ENCODE peak calls at places on chromosomes 11 and 22, in six cellular contexts. Y is A549, H is WTC11, B is K562, X is HepG2, P is H1. U is an unnamed sample.

GRCh38 chr11:112503410-112503809 is 242.8 kb upstream of the PLET1 start:
- DNase-seq in Y (no peak), H (no peak), B (no peak), X (no peak), P (no peak), U (no peak)

GRCh38 chr11:86145439-86146156 is 76.7 kb upstream of the PICALM start:
- DNase-seq in Y (no peak), H (no peak), B (peak), X (peak), P (no peak), U (no peak)

GRCh38 chr11:19294444-19294843 is 53.7 kb upstream of the E2F8 start:
- DNase-seq in Y (no peak), H (no peak), B (peak), X (no peak), P (no peak), U (no peak)

GRCh38 chr11:10943968-10944367 is 86.1 kb upstream of the ZBED5 start:
- DNase-seq in Y (no peak), H (no peak), B (no peak), X (no peak), P (no peak), U (no peak)

GRCh38 chr11:3101921-3102640 is 44.9 kb upstream of the CARS1 start:
- DNase-seq in Y (no peak), H (no peak), B (no peak), X (no peak), P (peak), U (no peak)

GRCh38 chr22:33746501-33746928 is 173.8 kb downstream of the LARGE1 start:
- DNase-seq in Y (no peak), H (no peak), B (no peak), X (peak), P (no peak), U (no peak)

GRCh38 chr22:27179161-27179560 is 521.8 kb downstream of the MIAT start:
- DNase-seq in Y (no peak), H (no peak), B (no peak), X (no peak), P (no peak), U (no peak)

GRCh38 chr11:122882189-122882808 is at the start of gene JHY:
- DNase-seq in Y (no peak), H (no peak), B (no peak), X (no peak), P (no peak), U (no peak)

GRCh38 chr11:107683807-107684206 is 28.0 kb downstream of the SLN start:
- DNase-seq in Y (peak), H (peak), B (peak), X (no peak), P (no peak), U (no peak)

GRCh38 chr11:44661311-44661717 is 65.4 kb upstream of the TSPAN18 start:
- DNase-seq in Y (no peak), H (no peak), B (no peak), X (no peak), P (no peak), U (no peak)

GRCh38 chr11:35717043-35717442 is 54.5 kb downstream of the TRIM44 start:
- DNase-seq in Y (no peak), H (peak), B (no peak), X (no peak), P (peak), U (no peak)

GRCh38 chr11:126340960-126341709 is 14.4 kb upstream of the ST3GAL4 start:
- DNase-seq in Y (no peak), H (no peak), B (no peak), X (no peak), P (no peak), U (no peak)

GRCh38 chr11:85844439-85845051 is 10.6 kb upstream of the CCDC83 start:
- DNase-seq in Y (peak), H (no peak), B (no peak), X (no peak), P (no peak), U (no peak)

GRCh38 chr11:94948070-94948617 is 25.2 kb downstream of the CWC15 start:
- DNase-seq in Y (no peak), H (no peak), B (peak), X (no peak), P (no peak), U (no peak)

GRCh38 chr22:36329217-36330078 is 58.3 kb downstream of the MYH9 start:
- DNase-seq in Y (peak), H (peak), B (peak), X (peak), P (peak), U (peak)

GRCh38 chr11:44574620-44575287 is 9.3 kb downstream of the CD82 start:
- DNase-seq in Y (no peak), H (no peak), B (no peak), X (no peak), P (no peak), U (no peak)

GRCh38 chr11:36278531-36279245 is 10.5 kb downstream of the COMMD9 start:
- DNase-seq in Y (no peak), H (no peak), B (no peak), X (no peak), P (no peak), U (no peak)

GRCh38 chr11:129959687-129960086 is 42.9 kb downstream of the PRDM10 start:
- DNase-seq in Y (no peak), H (no peak), B (no peak), X (no peak), P (no peak), U (no peak)

GRCh38 chr11:132475046-132475445 is 1057.3 kb downstream of the OPCML start:
- DNase-seq in Y (no peak), H (no peak), B (no peak), X (no peak), P (no peak), U (no peak)

GRCh38 chr11:8833568-8834275 is 77.3 kb upstream of the AKIP1 start:
- DNase-seq in Y (no peak), H (no peak), B (no peak), X (no peak), P (no peak), U (no peak)

GRCh38 chr11:45322891-45323597 is 36.9 kb upstream of the SYT13 start:
- DNase-seq in Y (no peak), H (no peak), B (no peak), X (no peak), P (peak), U (no peak)

GRCh38 chr11:14764899-14765527 is 121.4 kb downstream of the PDE3B start:
- DNase-seq in Y (no peak), H (no peak), B (peak), X (no peak), P (no peak), U (peak)
- TF ChIP-seq JUN in Y (no peak), H (no peak), B (no peak), X (no peak), P (no peak), U (no peak)

GRCh38 chr11:124415356-124415923 is 9.2 kb downstream of the OR8B4 start:
- DNase-seq in Y (peak), H (no peak), B (peak), X (peak), P (no peak), U (peak)

GRCh38 chr11:124405611-124406010 is 6.8 kb upstream of the OR8B3 start:
- DNase-seq in Y (no peak), H (no peak), B (no peak), X (no peak), P (no peak), U (peak)

GRCh38 chr11:124409906-124410305 is 11.1 kb upstream of the OR8B3 start:
- DNase-seq in Y (no peak), H (no peak), B (no peak), X (no peak), P (no peak), U (no peak)
- TF ChIP-seq JUN in Y (no peak), H (no peak), B (no peak), X (no peak), P (no peak), U (no peak)

GRCh38 chr11:75916882-75917281 is 101.9 kb downstream of the UVRAG start:
- DNase-seq in Y (no peak), H (no peak), B (no peak), X (no peak), P (no peak), U (no peak)
- TF ChIP-seq JUN in Y (no peak), H (no peak), B (no peak), X (no peak), P (no peak), U (no peak)

GRCh38 chr11:61347916-61348461 is 13.7 kb downstream of the CYB561A3 start:
- DNase-seq in Y (no peak), H (no peak), B (no peak), X (no peak), P (no peak), U (peak)
- TF ChIP-seq JUN in Y (no peak), H (no peak), B (peak), X (no peak), P (no peak), U (peak)

DNA sequence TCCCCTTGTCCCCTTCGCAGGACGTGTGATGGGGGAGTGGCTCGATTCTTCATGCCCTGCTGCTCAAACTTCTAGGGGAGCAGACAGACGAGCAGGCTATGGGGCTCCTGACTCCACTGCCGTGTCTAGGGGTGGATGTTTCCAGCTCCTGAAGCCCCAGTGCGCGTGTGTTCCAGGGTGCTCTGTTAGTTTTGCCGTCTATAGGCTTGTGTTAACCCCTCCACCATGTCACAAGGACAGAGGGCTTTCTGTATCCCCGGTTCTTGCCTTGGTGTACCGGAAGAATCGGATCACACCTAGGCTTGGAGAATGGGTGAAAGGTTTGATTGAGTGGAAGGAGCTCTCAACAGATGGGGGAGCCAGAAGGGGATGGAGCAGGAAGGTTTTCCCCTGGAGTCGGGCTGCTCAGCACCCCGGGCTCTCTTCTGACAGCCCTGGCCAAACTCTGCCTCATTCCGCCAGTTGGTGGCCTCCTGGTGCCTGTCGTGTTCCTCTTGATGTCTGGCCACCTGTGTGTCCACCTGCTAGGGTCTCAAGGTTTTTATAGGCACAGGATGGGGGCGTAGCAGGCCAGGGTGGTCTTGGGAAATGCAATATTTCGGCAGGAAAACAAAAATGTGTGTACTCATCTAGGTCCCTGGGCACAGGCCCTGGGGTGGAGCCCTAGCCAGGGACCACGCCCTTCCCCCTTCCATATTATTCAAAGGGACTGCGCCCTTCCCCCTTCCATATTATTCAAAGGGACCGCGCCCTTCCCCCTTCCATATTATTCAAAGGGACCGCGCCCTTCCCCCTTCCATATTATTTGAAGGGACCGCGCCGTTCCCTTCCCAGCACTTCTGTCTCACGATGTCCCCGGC is 810.5 kb downstream of the BRD1 start:
- DNase-seq in Y (no peak), H (no peak), B (no peak), X (no peak), P (peak), U (no peak)
- TF ChIP-seq JUN in Y (no peak), H (no peak), B (no peak), X (no peak), P (no peak), U (no peak)

DNA sequence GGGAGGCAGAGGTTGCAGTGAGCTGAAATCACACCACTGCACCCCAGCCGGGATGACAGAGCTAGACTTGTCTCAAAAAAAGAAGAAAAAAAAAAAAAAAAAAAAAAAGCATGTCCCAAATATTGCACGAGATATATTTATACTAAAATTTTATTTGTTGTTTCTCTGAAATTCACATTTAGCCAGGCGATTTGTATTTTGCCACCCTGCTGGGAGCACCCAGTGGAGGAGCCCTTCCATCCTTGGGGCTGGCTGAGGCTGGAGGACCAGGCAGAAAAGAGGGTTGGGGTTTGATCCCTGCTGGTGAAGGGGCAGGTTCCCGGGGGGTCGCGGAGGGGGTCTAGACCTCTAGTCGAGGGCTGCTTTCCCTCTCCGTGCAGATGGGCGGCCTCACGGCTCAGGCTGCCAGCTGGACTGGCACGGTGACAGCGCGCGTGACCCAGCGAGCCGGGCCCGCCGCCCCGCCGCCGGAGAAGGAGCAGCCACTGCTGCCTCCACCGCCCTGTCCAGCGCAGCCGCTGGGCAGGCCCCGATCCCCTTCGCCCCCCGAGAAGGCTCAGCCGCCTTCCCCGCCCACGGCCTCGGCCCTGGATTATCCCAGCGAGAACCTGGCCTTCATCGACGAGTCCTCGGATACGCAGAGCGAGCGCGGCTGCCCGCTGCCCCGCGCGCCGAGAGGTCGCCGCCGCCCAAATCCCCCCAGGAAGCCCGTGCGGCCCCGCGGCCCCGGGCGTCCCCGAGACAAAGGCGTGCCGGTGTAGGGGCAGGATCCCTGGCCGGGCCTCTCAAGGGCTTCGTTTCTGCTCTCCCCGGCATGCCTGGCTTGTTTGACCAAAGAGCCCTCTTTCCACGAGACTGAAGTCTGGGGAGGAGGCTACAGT is 952 bp upstream of the CATSPERZ start:
- DNase-seq in Y (no peak), H (peak), B (no peak), X (no peak), P (peak), U (peak)
- TF ChIP-seq JUN in Y (no peak), H (no peak), B (no peak), X (no peak), P (no peak), U (no peak)

GRCh38 chr22:38963872-38964271 is 6.5 kb downstream of the APOBEC3A start:
- DNase-seq in Y (no peak), H (no peak), B (peak), X (peak), P (no peak), U (no peak)

GRCh38 chr22:38966379-38966700 is 8.9 kb downstream of the APOBEC3A start:
- DNase-seq in Y (no peak), H (no peak), B (peak), X (no peak), P (no peak), U (no peak)

GRCh38 chr22:38964306-38964705 is 6.9 kb downstream of the APOBEC3A start:
- DNase-seq in Y (no peak), H (no peak), B (no peak), X (no peak), P (no peak), U (no peak)

GRCh38 chr22:38965614-38966378 is 8.4 kb downstream of the APOBEC3A start:
- DNase-seq in Y (no peak), H (no peak), B (peak), X (no peak), P (no peak), U (no peak)

DNA sequence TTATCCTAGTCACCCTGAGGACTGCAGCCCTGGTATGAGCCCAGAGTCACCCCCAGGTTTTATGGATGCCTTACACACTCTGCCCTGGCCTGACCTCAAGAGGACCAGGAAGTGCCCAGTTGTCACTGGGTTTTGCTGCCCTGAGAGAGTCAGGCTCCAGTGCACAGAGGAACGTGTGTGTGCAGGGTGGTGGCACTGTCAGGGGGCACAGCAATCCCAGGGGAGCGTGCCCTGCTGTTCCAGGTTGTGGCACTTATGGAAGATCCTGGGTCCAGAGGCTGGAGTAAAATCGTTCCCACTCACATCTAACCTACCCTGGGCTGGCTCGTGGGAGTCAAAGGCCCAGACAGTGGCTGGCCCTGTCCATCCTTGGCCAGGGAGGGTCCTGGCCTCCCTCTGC is 7.6 kb downstream of the APOBEC3A start:
- DNase-seq in Y (no peak), H (no peak), B (no peak), X (no peak), P (no peak), U (no peak)
- TF ChIP-seq JUN in Y (no peak), H (no peak), B (no peak), X (no peak), P (no peak), U (no peak)

U was measured in endothelial cell of umbilical vein.